ENCODE peak calls at places on chromosomes 13 and 19, in nine cellular contexts. O, X, K, Q, A, H, W, I and J are unnamed samples.

GRCh38 chr19:49196527-49197240 is 39.1 kb downstream of the TRPM4 start:
- DNase-seq in Q (no peak), O (peak), K (no peak), W (no peak), X (no peak), H (no peak), A (no peak), I (no peak), J (no peak)

GRCh38 chr13:100796463-100796862 is 121.9 kb upstream of the TMTC4 start:
- DNase-seq in K (no peak), I (no peak), X (no peak), W (no peak), A (no peak), H (no peak), O (no peak), Q (no peak), J (no peak)

GRCh38 chr13:46896346-46897138 is at the start of gene HTR2A:
- DNase-seq in A (no peak), I (peak), Q (no peak), K (peak), H (no peak), O (peak), W (no peak), X (no peak), J (no peak)

GRCh38 chr19:17688853-17689595 is 870 bp upstream of the UNC13A start:
- DNase-seq in H (no peak), I (no peak), O (no peak), X (no peak), W (no peak), A (no peak), Q (no peak), K (no peak), J (no peak)

GRCh38 chr19:1410136-1410786 is 2.9 kb downstream of the DAZAP1 start:
- DNase-seq in I (no peak), H (no peak), O (no peak), W (no peak), K (peak), X (no peak), A (no peak), Q (no peak), J (no peak)

GRCh38 chr13:102394158-102395053 is 7.4 kb downstream of the FGF14 start:
- DNase-seq in W (peak), A (peak), X (no peak), O (peak), Q (peak), H (peak), I (peak), K (no peak), J (peak)

GRCh38 chr19:10977773-10978155 is 16.9 kb downstream of the SMARCA4 start:
- DNase-seq in W (no peak), Q (no peak), I (no peak), X (no peak), A (no peak), H (no peak), O (no peak), K (no peak), J (no peak)

GRCh38 chr13:33785384-33785783 is 32.6 kb upstream of the RFC3 start:
- DNase-seq in X (no peak), H (no peak), A (no peak), K (no peak), O (no peak), I (no peak), Q (no peak), W (no peak), J (no peak)

GRCh38 chr19:49593233-49594113 is 2.5 kb downstream of the PRR12 start:
- DNase-seq in K (peak), Q (peak), X (peak), O (peak), W (peak), H (peak), A (peak), I (peak), J (peak)

GRCh38 chr19:6862673-6863078 is 24.7 kb upstream of the ADGRE1 start:
- DNase-seq in K (peak), O (peak), H (peak), A (peak), X (peak), W (peak), I (peak), Q (peak), J (peak)

GRCh38 chr13:76976488-76976887 is 15.4 kb upstream of the CLN5 start:
- DNase-seq in H (no peak), I (no peak), K (no peak), A (no peak), O (no peak), X (peak), W (no peak), Q (no peak), J (no peak)

GRCh38 chr13:31477961-31478360 is 261.4 kb upstream of the RXFP2 start:
- DNase-seq in X (no peak), H (no peak), K (no peak), O (no peak), A (peak), W (no peak), I (peak), Q (no peak), J (no peak)

GRCh38 chr13:31038834-31039552 is 106.5 kb downstream of the TEX26 start:
- DNase-seq in I (no peak), K (peak), Q (no peak), O (no peak), A (no peak), X (no peak), H (peak), W (no peak), J (no peak)

GRCh38 chr19:14433454-14434156 is 499 bp downstream of the PKN1 start:
- DNase-seq in W (no peak), O (no peak), A (no peak), X (peak), I (no peak), Q (peak), H (no peak), K (peak), J (no peak)

GRCh38 chr13:80177327-80177726 is 163.6 kb downstream of the SPRY2 start:
- DNase-seq in A (no peak), X (no peak), I (no peak), W (no peak), H (no peak), O (no peak), K (peak), Q (no peak), J (no peak)

GRCh38 chr13:27573265-27573664 is 47.1 kb downstream of the LNX2 start:
- DNase-seq in W (no peak), O (no peak), I (no peak), X (peak), K (peak), A (no peak), Q (no peak), H (no peak), J (no peak)

GRCh38 chr19:2187164-2187563 is 23.4 kb downstream of the DOT1L start:
- DNase-seq in O (no peak), H (no peak), K (no peak), W (no peak), A (no peak), X (no peak), I (no peak), Q (no peak), J (no peak)

GRCh38 chr19:9945319-9945966 is 9.1 kb upstream of the OLFM2 start:
- DNase-seq in Q (no peak), X (no peak), A (peak), H (no peak), W (peak), O (peak), K (peak), I (peak), J (peak)

GRCh38 chr19:17052439-17052838 is 22.8 kb downstream of the HAUS8 start:
- DNase-seq in A (peak), W (peak), K (peak), H (no peak), X (peak), Q (no peak), I (peak), O (no peak), J (no peak)

GRCh38 chr13:40352807-40353562 is 313.5 kb downstream of the FOXO1 start:
- DNase-seq in Q (no peak), W (no peak), X (no peak), A (no peak), H (no peak), O (no peak), I (no peak), K (no peak), J (peak)

GRCh38 chr13:75505327-75505726 is 23.4 kb upstream of the TBC1D4 start:
- DNase-seq in O (no peak), H (no peak), I (no peak), Q (no peak), W (no peak), A (no peak), K (no peak), X (no peak), J (no peak)

GRCh38 chr19:15299568-15300409 is 32.5 kb downstream of the BRD4 start:
- DNase-seq in H (no peak), W (no peak), X (no peak), K (no peak), A (peak), O (no peak), I (peak), Q (no peak), J (no peak)

GRCh38 chr13:43411741-43412140 is 375.0 kb downstream of the ENOX1 start:
- DNase-seq in Q (no peak), O (peak), X (no peak), W (peak), H (no peak), A (no peak), I (no peak), K (no peak), J (peak)

GRCh38 chr13:73421310-73421912 is 362.6 kb downstream of the KLF5 start:
- DNase-seq in I (no peak), A (no peak), X (peak), H (no peak), O (no peak), W (no peak), K (peak), Q (no peak), J (no peak)

GRCh38 chr19:45468159-45468651 is 409 bp downstream of the FOSB start:
- DNase-seq in H (no peak), I (peak), W (no peak), X (no peak), A (peak), O (no peak), Q (no peak), K (no peak), J (no peak)

GRCh38 chr13:109743706-109744453 is 42.5 kb downstream of the IRS2 start:
- DNase-seq in A (peak), K (peak), O (no peak), X (peak), W (no peak), Q (no peak), H (peak), I (peak), J (no peak)

GRCh38 chr13:27504126-27504525 is 53.8 kb upstream of the MTIF3 start:
- DNase-seq in O (peak), I (no peak), W (no peak), K (no peak), H (no peak), Q (no peak), A (no peak), X (no peak), J (no peak)

GRCh38 chr13:104750377-104750776 is 1684.2 kb upstream of the SLC10A2 start:
- DNase-seq in X (no peak), A (no peak), K (peak), Q (no peak), H (no peak), W (no peak), O (no peak), I (no peak), J (no peak)

GRCh38 chr19:8610928-8611284 is 391 bp upstream of the ADAMTS10 start:
- DNase-seq in X (no peak), O (no peak), I (no peak), A (no peak), H (no peak), Q (no peak), W (no peak), K (no peak), J (no peak)

GRCh38 chr19:55605637-55606470 is at the start of gene ZNF865:
- DNase-seq in Q (peak), A (peak), I (peak), K (peak), H (peak), W (peak), X (peak), O (peak), J (peak)

GRCh38 chr19:3324405-3324856 is 42.0 kb upstream of the NFIC start:
- DNase-seq in I (peak), W (no peak), Q (peak), H (peak), K (peak), A (peak), X (no peak), O (peak), J (no peak)

GRCh38 chr19:2087621-2088100 is 8.5 kb downstream of the MOB3A start:
- DNase-seq in Q (no peak), K (no peak), I (no peak), X (no peak), W (no peak), A (no peak), O (no peak), H (no peak), J (no peak)

GRCh38 chr19:44850641-44851109 is 4.6 kb downstream of the NECTIN2 start:
- DNase-seq in K (no peak), I (no peak), W (no peak), Q (no peak), X (no peak), H (no peak), A (no peak), O (peak), J (no peak)

GRCh38 chr13:40275636-40276035 is 390.8 kb downstream of the FOXO1 start:
- DNase-seq in A (peak), I (peak), O (no peak), K (peak), H (no peak), Q (no peak), X (no peak), W (no peak), J (no peak)